ENCODE peak calls at places on chromosome 7, in four cellular contexts. K, T, Q and J are unnamed samples.

GRCh38 chr7:129363-130221 is 62.8 kb upstream of the FAM20C start:
- DNase-seq in K (peak; percentile 97), T (no peak), Q (no peak), J (no peak)

GRCh38 chr7:66869660-66870450 is 51.2 kb upstream of the TMEM248 start:
- DNase-seq in K (no peak), T (no peak), Q (no peak), J (peak; percentile 13)

GRCh38 chr7:42372498-42372897 is 135.5 kb upstream of the GLI3 start:
- DNase-seq in K (no peak), T (no peak), Q (no peak), J (peak; percentile 10)

GRCh38 chr7:106285801-106286492 is 1.2 kb upstream of the NAMPT start:
- DNase-seq in K (no peak), T (no peak), Q (peak; percentile 55), J (no peak)

GRCh38 chr7:2476776-2477446 is 713 bp upstream of the GRIFIN start:
- DNase-seq in K (no peak), T (no peak), Q (no peak), J (no peak)

GRCh38 chr7:128697301-128697905 is 25.3 kb downstream of the GARIN1A start:
- DNase-seq in K (no peak), T (no peak), Q (peak; percentile 54), J (peak; percentile 77)

GRCh38 chr7:29811597-29811996 is 5.3 kb downstream of the WIPF3 start:
- DNase-seq in K (no peak), T (no peak), Q (no peak), J (peak; percentile 33)

GRCh38 chr7:116438274-116438673 is 61.3 kb upstream of the CAV2 start:
- DNase-seq in K (no peak), T (no peak), Q (peak; percentile 29), J (no peak)

GRCh38 chr7:90736316-90736715 is 140.2 kb downstream of the CDK14 start:
- DNase-seq in K (no peak), T (no peak), Q (no peak), J (no peak)

GRCh38 chr7:157740251-157740650 is 403.4 kb downstream of the DNAJB6 start:
- DNase-seq in K (no peak), T (no peak), Q (no peak), J (no peak)

GRCh38 chr7:67692425-67692824 is 695.8 kb downstream of the TYW1 start:
- DNase-seq in K (peak; percentile 82), T (no peak), Q (no peak), J (no peak)

GRCh38 chr7:68929712-68930395 is 668.4 kb upstream of the AUTS2 start:
- DNase-seq in K (no peak), T (no peak), Q (peak; percentile 16), J (no peak)

GRCh38 chr7:100568936-100569844 is 4.5 kb downstream of the SAP25 start:
- DNase-seq in K (peak; percentile 78), T (peak; percentile 41), Q (peak; percentile 36), J (peak; percentile 88)

GRCh38 chr7:151081170-151082101 is 827 bp upstream of the FASTK start:
- DNase-seq in K (peak; percentile 36), T (no peak), Q (no peak), J (peak; percentile 76)

GRCh38 chr7:101377189-101377736 is 14.6 kb downstream of the COL26A1 start:
- DNase-seq in K (no peak), T (no peak), Q (no peak), J (no peak)

GRCh38 chr7:45617166-45617565 is 43.0 kb downstream of the ADCY1 start:
- DNase-seq in K (no peak), T (no peak), Q (no peak), J (no peak)

GRCh38 chr7:142785841-142786250 is 15.1 kb downstream of the PRSS2 start:
- DNase-seq in K (no peak), T (peak; percentile 72), Q (no peak), J (no peak)